ENCODE peak calls at places on chromosomes 5 and 9, in nine cellular contexts. One of them, this sample, is unnamed.
A peak's percentile ranks its signal among the peaks of the same experiment; 100 is the strongest.

GRCh38 chr9:73149371-73150067 is 2.1 kb upstream of the ANXA1 start:
- DNase-seq in mesendoderm: peak; percentile 82
- DNase-seq in right lobe of liver: no peak
- DNase-seq in Caco-2: no peak
- DNase-seq in suprapubic skin: no peak
- DNase-seq in RWPE2: no peak
- DNase-seq in HCT116: peak; percentile 69
- DNase-seq in stomach: no peak
- DNase-seq in fibroblast of lung: peak; percentile 91
- DNase-seq in this sample: no peak

GRCh38 chr5:178370102-178370501 is 137.5 kb upstream of the PHYKPL start:
- DNase-seq in Caco-2: no peak
- DNase-seq in HCT116: no peak
- DNase-seq in RWPE2: no peak
- DNase-seq in mesendoderm: no peak
- DNase-seq in fibroblast of lung: no peak
- DNase-seq in right lobe of liver: no peak
- DNase-seq in stomach: no peak
- DNase-seq in suprapubic skin: no peak
- DNase-seq in this sample: no peak

GRCh38 chr9:132670359-132670815 is at the start of gene GTF3C4:
- DNase-seq in right lobe of liver: peak; percentile 89
- DNase-seq in RWPE2: peak; percentile 74
- DNase-seq in stomach: peak; percentile 89
- DNase-seq in mesendoderm: no peak
- DNase-seq in HCT116: peak; percentile 46
- DNase-seq in Caco-2: peak; percentile 79
- DNase-seq in suprapubic skin: peak; percentile 91
- DNase-seq in fibroblast of lung: peak; percentile 41
- DNase-seq in this sample: peak; percentile 91

GRCh38 chr9:14347408-14348224 is 33.7 kb upstream of the NFIB start:
- DNase-seq in mesendoderm: peak; percentile 82
- DNase-seq in RWPE2: peak; percentile 66
- DNase-seq in fibroblast of lung: peak; percentile 49
- DNase-seq in stomach: no peak
- DNase-seq in HCT116: no peak
- DNase-seq in suprapubic skin: no peak
- DNase-seq in Caco-2: no peak
- DNase-seq in right lobe of liver: peak; percentile 30
- DNase-seq in this sample: peak; percentile 47

GRCh38 chr5:127425037-127425436 is 92.4 kb upstream of the PRRC1 start:
- DNase-seq in HCT116: no peak
- DNase-seq in stomach: no peak
- DNase-seq in RWPE2: no peak
- DNase-seq in right lobe of liver: no peak
- DNase-seq in mesendoderm: no peak
- DNase-seq in fibroblast of lung: no peak
- DNase-seq in suprapubic skin: no peak
- DNase-seq in Caco-2: peak; percentile 42
- DNase-seq in this sample: no peak

GRCh38 chr5:107274576-107274975 is 396.2 kb downstream of the EFNA5 start:
- DNase-seq in RWPE2: no peak
- DNase-seq in right lobe of liver: no peak
- DNase-seq in suprapubic skin: no peak
- DNase-seq in mesendoderm: no peak
- DNase-seq in HCT116: no peak
- DNase-seq in stomach: no peak
- DNase-seq in fibroblast of lung: peak; percentile 29
- DNase-seq in Caco-2: no peak
- DNase-seq in this sample: no peak

GRCh38 chr5:12330993-12331588 is 426.8 kb upstream of the CTNND2 start:
- DNase-seq in stomach: no peak
- DNase-seq in fibroblast of lung: no peak
- DNase-seq in Caco-2: no peak
- DNase-seq in suprapubic skin: no peak
- DNase-seq in right lobe of liver: no peak
- DNase-seq in HCT116: no peak
- DNase-seq in mesendoderm: peak; percentile 76
- DNase-seq in RWPE2: no peak
- DNase-seq in this sample: no peak

GRCh38 chr5:148794275-148794674 is 32.1 kb upstream of the ADRB2 start:
- DNase-seq in mesendoderm: no peak
- DNase-seq in right lobe of liver: no peak
- DNase-seq in stomach: no peak
- DNase-seq in HCT116: no peak
- DNase-seq in Caco-2: no peak
- DNase-seq in suprapubic skin: no peak
- DNase-seq in RWPE2: no peak
- DNase-seq in fibroblast of lung: no peak
- DNase-seq in this sample: no peak

GRCh38 chr9:69936427-69936826 is 107.2 kb upstream of the MAMDC2 start:
- DNase-seq in RWPE2: no peak
- DNase-seq in suprapubic skin: no peak
- DNase-seq in stomach: no peak
- DNase-seq in mesendoderm: no peak
- DNase-seq in right lobe of liver: no peak
- DNase-seq in HCT116: no peak
- DNase-seq in Caco-2: no peak
- DNase-seq in fibroblast of lung: peak; percentile 71
- DNase-seq in this sample: no peak

GRCh38 chr5:97006454-97006853 is 70.6 kb downstream of the LNPEP start:
- DNase-seq in Caco-2: no peak
- DNase-seq in mesendoderm: no peak
- DNase-seq in suprapubic skin: no peak
- DNase-seq in RWPE2: no peak
- DNase-seq in HCT116: no peak
- DNase-seq in fibroblast of lung: peak; percentile 12
- DNase-seq in right lobe of liver: no peak
- DNase-seq in stomach: no peak
- DNase-seq in this sample: no peak

GRCh38 chr9:123562844-123563346 is 206.9 kb downstream of the CRB2 start:
- DNase-seq in suprapubic skin: no peak
- DNase-seq in right lobe of liver: no peak
- DNase-seq in Caco-2: no peak
- DNase-seq in HCT116: no peak
- DNase-seq in stomach: no peak
- DNase-seq in mesendoderm: peak; percentile 18
- DNase-seq in RWPE2: no peak
- DNase-seq in fibroblast of lung: peak; percentile 98
- DNase-seq in this sample: no peak

GRCh38 chr5:94745786-94746730 is 127.6 kb downstream of the SLF1 start:
- DNase-seq in mesendoderm: no peak
- DNase-seq in right lobe of liver: no peak
- DNase-seq in HCT116: no peak
- DNase-seq in RWPE2: no peak
- DNase-seq in suprapubic skin: no peak
- DNase-seq in fibroblast of lung: peak; percentile 75
- DNase-seq in stomach: no peak
- DNase-seq in Caco-2: no peak
- DNase-seq in this sample: no peak

GRCh38 chr5:93006915-93007314 is 574.1 kb downstream of the NR2F1-AS1 start:
- DNase-seq in RWPE2: no peak
- DNase-seq in stomach: no peak
- DNase-seq in mesendoderm: no peak
- DNase-seq in suprapubic skin: no peak
- DNase-seq in fibroblast of lung: peak; percentile 26
- DNase-seq in HCT116: no peak
- DNase-seq in Caco-2: no peak
- DNase-seq in right lobe of liver: no peak
- DNase-seq in this sample: no peak
- H3K27me3 ChIP-seq in RWPE2: no peaks in the 10 kb centered on the region
- H3K27me3 ChIP-seq in stomach: no peaks in the 10 kb centered on the region
- H3K27me3 ChIP-seq in mesendoderm: no peaks in the 10 kb centered on the region
- H3K27me3 ChIP-seq in suprapubic skin: no peaks in the 10 kb centered on the region
- H3K27me3 ChIP-seq in fibroblast of lung: no peaks in the 10 kb centered on the region
- H3K27me3 ChIP-seq in HCT116: no peaks in the 10 kb centered on the region
- H3K27me3 ChIP-seq in Caco-2: no peaks in the 10 kb centered on the region
- H3K27me3 ChIP-seq in right lobe of liver: no peaks in the 10 kb centered on the region
- H3K27me3 ChIP-seq in this sample: no peaks in the 10 kb centered on the region

GRCh38 chr9:127578952-127579853 is 32.9 kb upstream of the STXBP1 start:
- DNase-seq in suprapubic skin: peak; percentile 95
- DNase-seq in RWPE2: peak; percentile 97
- DNase-seq in Caco-2: no peak
- DNase-seq in mesendoderm: peak; percentile 90
- DNase-seq in right lobe of liver: peak; percentile 81
- DNase-seq in stomach: peak; percentile 87
- DNase-seq in HCT116: peak; percentile 91
- DNase-seq in fibroblast of lung: peak; percentile 98
- DNase-seq in this sample: peak; percentile 91

GRCh38 chr9:127580371-127580770 is 31.7 kb upstream of the STXBP1 start:
- DNase-seq in suprapubic skin: no peak
- DNase-seq in Caco-2: no peak
- DNase-seq in RWPE2: no peak
- DNase-seq in HCT116: no peak
- DNase-seq in right lobe of liver: no peak
- DNase-seq in stomach: no peak
- DNase-seq in mesendoderm: no peak
- DNase-seq in fibroblast of lung: no peak
- DNase-seq in this sample: no peak

GRCh38 chr9:127580879-127581278 is 31.2 kb upstream of the STXBP1 start:
- DNase-seq in RWPE2: no peak
- DNase-seq in fibroblast of lung: no peak
- DNase-seq in stomach: no peak
- DNase-seq in HCT116: no peak
- DNase-seq in mesendoderm: no peak
- DNase-seq in right lobe of liver: no peak
- DNase-seq in Caco-2: no peak
- DNase-seq in suprapubic skin: no peak
- DNase-seq in this sample: peak; percentile 44

GRCh38 chr9:127575875-127576778 is 36.0 kb upstream of the STXBP1 start:
- DNase-seq in HCT116: no peak
- DNase-seq in Caco-2: no peak
- DNase-seq in right lobe of liver: no peak
- DNase-seq in stomach: no peak
- DNase-seq in fibroblast of lung: peak; percentile 25
- DNase-seq in RWPE2: no peak
- DNase-seq in mesendoderm: peak; percentile 55
- DNase-seq in suprapubic skin: no peak
- DNase-seq in this sample: no peak

DNA sequence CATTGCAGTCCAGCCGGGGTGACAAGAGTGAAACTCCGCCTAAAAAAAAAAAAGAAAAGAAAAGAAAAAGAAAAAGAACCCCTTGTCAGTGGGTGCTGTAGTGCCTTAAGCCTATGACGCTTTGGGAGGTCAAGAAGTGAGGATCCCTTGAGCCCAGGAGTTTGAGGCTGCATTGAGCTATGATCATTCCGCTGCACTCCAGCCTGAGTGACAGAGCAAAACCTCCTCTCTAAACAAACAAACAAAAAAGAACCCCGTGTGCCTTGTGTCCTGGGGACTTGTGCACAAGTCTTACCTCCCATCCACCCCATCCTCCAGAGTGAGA is 33.5 kb upstream of the STXBP1 start:
- DNase-seq in RWPE2: no peak
- DNase-seq in Caco-2: no peak
- DNase-seq in stomach: no peak
- DNase-seq in right lobe of liver: no peak
- DNase-seq in mesendoderm: no peak
- DNase-seq in suprapubic skin: no peak
- DNase-seq in HCT116: no peak
- DNase-seq in fibroblast of lung: no peak
- DNase-seq in this sample: no peak
- H3K4me1 ChIP-seq in RWPE2: peaks cover 29% of the 10 kb centered on the region
- H3K4me1 ChIP-seq in Caco-2: peaks cover 15% of the 10 kb centered on the region
- H3K4me1 ChIP-seq in stomach: peaks cover 55% of the 10 kb centered on the region
- H3K4me1 ChIP-seq in right lobe of liver: no peaks in the 10 kb centered on the region
- H3K4me1 ChIP-seq in mesendoderm: peaks cover 3% of the 10 kb centered on the region
- H3K4me1 ChIP-seq in suprapubic skin: peaks cover 44% of the 10 kb centered on the region
- H3K4me1 ChIP-seq in HCT116: peaks cover 71% of the 10 kb centered on the region
- H3K4me1 ChIP-seq in fibroblast of lung: peaks cover 29% of the 10 kb centered on the region
- H3K4me1 ChIP-seq in this sample: peaks cover 59% of the 10 kb centered on the region

GRCh38 chr9:137851516-137852217 is 25.9 kb upstream of the CACNA1B start:
- DNase-seq in fibroblast of lung: no peak
- DNase-seq in RWPE2: no peak
- DNase-seq in Caco-2: no peak
- DNase-seq in HCT116: no peak
- DNase-seq in mesendoderm: peak; percentile 80
- DNase-seq in right lobe of liver: no peak
- DNase-seq in suprapubic skin: no peak
- DNase-seq in stomach: no peak
- DNase-seq in this sample: no peak
- H3K27me3 ChIP-seq in fibroblast of lung: no peaks in the 10 kb centered on the region
- H3K27me3 ChIP-seq in RWPE2: no peaks in the 10 kb centered on the region
- H3K27me3 ChIP-seq in Caco-2: no peaks in the 10 kb centered on the region
- H3K27me3 ChIP-seq in HCT116: no peaks in the 10 kb centered on the region
- H3K27me3 ChIP-seq in mesendoderm: no peaks in the 10 kb centered on the region
- H3K27me3 ChIP-seq in right lobe of liver: no peaks in the 10 kb centered on the region
- H3K27me3 ChIP-seq in suprapubic skin: no peaks in the 10 kb centered on the region
- H3K27me3 ChIP-seq in stomach: no peaks in the 10 kb centered on the region
- H3K27me3 ChIP-seq in this sample: no peaks in the 10 kb centered on the region

GRCh38 chr9:127961166-127961490 is 19.7 kb downstream of the EEIG1 start:
- DNase-seq in stomach: no peak
- DNase-seq in HCT116: no peak
- DNase-seq in suprapubic skin: no peak
- DNase-seq in RWPE2: no peak
- DNase-seq in mesendoderm: no peak
- DNase-seq in fibroblast of lung: no peak
- DNase-seq in right lobe of liver: no peak
- DNase-seq in Caco-2: no peak
- DNase-seq in this sample: peak; percentile 54

GRCh38 chr9:127961613-127962150 is 19.1 kb downstream of the EEIG1 start:
- DNase-seq in Caco-2: no peak
- DNase-seq in RWPE2: no peak
- DNase-seq in mesendoderm: no peak
- DNase-seq in stomach: no peak
- DNase-seq in fibroblast of lung: no peak
- DNase-seq in right lobe of liver: no peak
- DNase-seq in suprapubic skin: peak; percentile 51
- DNase-seq in HCT116: no peak
- DNase-seq in this sample: no peak

GRCh38 chr9:127960410-127961165 is 20.2 kb downstream of the EEIG1 start:
- DNase-seq in suprapubic skin: no peak
- DNase-seq in Caco-2: no peak
- DNase-seq in RWPE2: no peak
- DNase-seq in right lobe of liver: peak; percentile 19
- DNase-seq in stomach: no peak
- DNase-seq in fibroblast of lung: no peak
- DNase-seq in HCT116: no peak
- DNase-seq in mesendoderm: no peak
- DNase-seq in this sample: peak; percentile 36

GRCh38 chr9:127959841-127960409 is 20.9 kb downstream of the EEIG1 start:
- DNase-seq in stomach: no peak
- DNase-seq in suprapubic skin: no peak
- DNase-seq in mesendoderm: no peak
- DNase-seq in fibroblast of lung: no peak
- DNase-seq in Caco-2: no peak
- DNase-seq in RWPE2: no peak
- DNase-seq in HCT116: no peak
- DNase-seq in right lobe of liver: no peak
- DNase-seq in this sample: peak; percentile 13

DNA sequence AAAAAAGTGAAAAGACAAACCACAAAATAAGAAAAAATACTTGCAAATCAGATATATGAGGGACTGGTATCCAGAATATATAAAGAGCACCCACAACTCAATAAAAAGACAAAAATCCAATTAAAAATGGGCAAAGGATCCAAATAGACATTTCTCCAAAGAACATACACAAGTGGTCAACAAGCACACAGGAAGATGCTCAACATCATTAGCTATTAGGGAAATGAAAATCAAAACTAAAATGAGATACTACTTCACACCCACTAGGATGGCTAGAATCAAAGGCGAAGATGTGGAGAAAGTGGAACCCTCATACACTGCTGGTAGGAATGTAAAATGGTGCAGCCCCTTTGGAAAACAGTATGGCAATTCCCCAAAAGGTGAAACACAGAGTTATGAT is 21.1 kb upstream of the DPM2 start:
- DNase-seq in right lobe of liver: no peak
- DNase-seq in Caco-2: no peak
- DNase-seq in stomach: no peak
- DNase-seq in HCT116: no peak
- DNase-seq in suprapubic skin: no peak
- DNase-seq in fibroblast of lung: no peak
- DNase-seq in RWPE2: no peak
- DNase-seq in mesendoderm: no peak
- DNase-seq in this sample: no peak
- H3K4me1 ChIP-seq in right lobe of liver: peaks cover 38% of the 10 kb centered on the region
- H3K4me1 ChIP-seq in Caco-2: peaks cover 20% of the 10 kb centered on the region
- H3K4me1 ChIP-seq in stomach: peaks cover 74% of the 10 kb centered on the region
- H3K4me1 ChIP-seq in HCT116: peaks cover 77% of the 10 kb centered on the region
- H3K4me1 ChIP-seq in suprapubic skin: peaks cover 86% of the 10 kb centered on the region
- H3K4me1 ChIP-seq in fibroblast of lung: peaks cover 4% of the 10 kb centered on the region
- H3K4me1 ChIP-seq in RWPE2: peaks cover 17% of the 10 kb centered on the region
- H3K4me1 ChIP-seq in mesendoderm: no peaks in the 10 kb centered on the region
- H3K4me1 ChIP-seq in this sample: peaks cover 34% of the 10 kb centered on the region